ENCODE peak calls at places on chromosomes 5 and 9, in five cellular contexts. R is glutamatergic neuron; Z is H54; V is GM12865; K is activated naive CD4-positive, alpha-beta T cell. S is an unnamed sample.

GRCh38 chr9:71896762-71897161 is 14.2 kb downstream of the ABHD17B start:
- DNase-seq in Z (no peak), R (no peak), K (no peak), V (no peak), S (no peak)

GRCh38 chr5:54738118-54738972 is 220.8 kb downstream of the SNX18 start:
- DNase-seq in R (no peak), K (no peak), V (no peak), Z (peak), S (no peak)

GRCh38 chr5:19044931-19045695 is 942.9 kb downstream of the CDH18 start:
- DNase-seq in V (no peak), Z (no peak), K (no peak), R (no peak), S (no peak)

GRCh38 chr9:7111413-7111812 is 353.6 kb downstream of the KDM4C start:
- DNase-seq in K (no peak), Z (no peak), V (no peak), R (no peak), S (no peak)

GRCh38 chr5:61486476-61486875 is 154.4 kb downstream of the ZSWIM6 start:
- DNase-seq in K (no peak), R (no peak), V (no peak), Z (no peak), S (no peak)

GRCh38 chr5:32964246-32964645 is 253.1 kb downstream of the NPR3 start:
- DNase-seq in R (no peak), V (no peak), Z (no peak), K (no peak), S (no peak)

GRCh38 chr9:28024616-28025147 is 451.4 kb upstream of the C9orf72 start:
- DNase-seq in R (no peak), V (no peak), K (no peak), Z (no peak), S (no peak)

GRCh38 chr9:4837768-4838546 is 45.2 kb downstream of the RCL1 start:
- DNase-seq in Z (no peak), R (no peak), K (no peak), V (no peak), S (no peak)

GRCh38 chr9:113155911-113156559 is 5.2 kb downstream of the SLC31A2 start:
- DNase-seq in K (no peak), V (peak), Z (no peak), R (no peak), S (no peak)

GRCh38 chr9:131140112-131140511 is 14.7 kb downstream of the NUP214 start:
- DNase-seq in K (no peak), Z (no peak), V (no peak), R (no peak), S (no peak)

GRCh38 chr5:7947301-7947700 is 78.4 kb downstream of the MTRR start:
- DNase-seq in Z (no peak), V (no peak), K (no peak), R (no peak), S (no peak)

GRCh38 chr5:133367413-133367812 is 244.9 kb downstream of the FSTL4 start:
- DNase-seq in Z (no peak), R (no peak), V (no peak), K (no peak), S (no peak)

GRCh38 chr9:69963728-69964127 is 79.9 kb upstream of the MAMDC2 start:
- DNase-seq in V (no peak), K (no peak), R (no peak), Z (no peak), S (no peak)

GRCh38 chr9:132447346-132447745 is 37.3 kb downstream of the CFAP77 start:
- DNase-seq in V (no peak), K (no peak), Z (no peak), R (peak), S (no peak)

GRCh38 chr5:177527595-177527994 is 10.8 kb upstream of the DDX41 start:
- DNase-seq in K (no peak), V (no peak), R (no peak), Z (no peak), S (no peak)